ENCODE peak calls at places on chromosomes 4 and X, in four cellular contexts. One of them, this sample, is unnamed.

GRCh38 chr4:82352825-82353370 is 20.9 kb downstream of the HNRNPD start:
- DNase-seq in stimulated activated CD4-positive, alpha-beta T cell treated with anti-CD3 and anti-CD28 coated beads, Interleukin-4, amount 100 ng/mL, for 4 hours: no peak
- DNase-seq in PC-3: no peak
- DNase-seq in mucosa of descending colon: no peak
- DNase-seq in this sample: no peak

GRCh38 chrX:39813631-39814246 is 284.0 kb downstream of the BCOR start:
- DNase-seq in stimulated activated CD4-positive, alpha-beta T cell treated with anti-CD3 and anti-CD28 coated beads, Interleukin-4, amount 100 ng/mL, for 4 hours: no peak
- DNase-seq in PC-3: peak
- DNase-seq in mucosa of descending colon: peak
- DNase-seq in this sample: peak

GRCh38 chr4:98260047-98260578 is 1.1 kb upstream of the RAP1GDS1 start:
- DNase-seq in stimulated activated CD4-positive, alpha-beta T cell treated with anti-CD3 and anti-CD28 coated beads, Interleukin-4, amount 100 ng/mL, for 4 hours: no peak
- DNase-seq in PC-3: peak
- DNase-seq in mucosa of descending colon: peak
- DNase-seq in this sample: no peak

GRCh38 chr4:16764622-16765021 is 133.8 kb downstream of the LDB2 start:
- DNase-seq in stimulated activated CD4-positive, alpha-beta T cell treated with anti-CD3 and anti-CD28 coated beads, Interleukin-4, amount 100 ng/mL, for 4 hours: no peak
- DNase-seq in PC-3: peak
- DNase-seq in mucosa of descending colon: no peak
- DNase-seq in this sample: peak

GRCh38 chrX:103704863-103705262 is 5.8 kb upstream of the TMEM31 start:
- DNase-seq in stimulated activated CD4-positive, alpha-beta T cell treated with anti-CD3 and anti-CD28 coated beads, Interleukin-4, amount 100 ng/mL, for 4 hours: no peak
- DNase-seq in PC-3: no peak
- DNase-seq in mucosa of descending colon: no peak
- DNase-seq in this sample: no peak

GRCh38 chrX:132743086-132743485 is 215.3 kb downstream of the HS6ST2 start:
- DNase-seq in stimulated activated CD4-positive, alpha-beta T cell treated with anti-CD3 and anti-CD28 coated beads, Interleukin-4, amount 100 ng/mL, for 4 hours: no peak
- DNase-seq in PC-3: no peak
- DNase-seq in mucosa of descending colon: no peak
- DNase-seq in this sample: no peak

GRCh38 chrX:111445485-111445884 is 33.5 kb upstream of the DCX start:
- DNase-seq in stimulated activated CD4-positive, alpha-beta T cell treated with anti-CD3 and anti-CD28 coated beads, Interleukin-4, amount 100 ng/mL, for 4 hours: no peak
- DNase-seq in PC-3: peak
- DNase-seq in mucosa of descending colon: no peak
- DNase-seq in this sample: peak

GRCh38 chr4:107391630-107392028 is 328.4 kb downstream of the PAPSS1 start:
- DNase-seq in stimulated activated CD4-positive, alpha-beta T cell treated with anti-CD3 and anti-CD28 coated beads, Interleukin-4, amount 100 ng/mL, for 4 hours: no peak
- DNase-seq in PC-3: no peak
- DNase-seq in mucosa of descending colon: no peak
- DNase-seq in this sample: no peak

GRCh38 chrX:34810364-34810763 is 132.2 kb upstream of the FAM47B start:
- DNase-seq in stimulated activated CD4-positive, alpha-beta T cell treated with anti-CD3 and anti-CD28 coated beads, Interleukin-4, amount 100 ng/mL, for 4 hours: no peak
- DNase-seq in PC-3: peak
- DNase-seq in mucosa of descending colon: no peak
- DNase-seq in this sample: peak

GRCh38 chr4:154344686-154345085 is 146.9 kb downstream of the DCHS2 start:
- DNase-seq in stimulated activated CD4-positive, alpha-beta T cell treated with anti-CD3 and anti-CD28 coated beads, Interleukin-4, amount 100 ng/mL, for 4 hours: no peak
- DNase-seq in PC-3: peak
- DNase-seq in mucosa of descending colon: no peak
- DNase-seq in this sample: no peak

GRCh38 chr4:143188325-143189088 is 3.8 kb downstream of the USP38 start:
- DNase-seq in stimulated activated CD4-positive, alpha-beta T cell treated with anti-CD3 and anti-CD28 coated beads, Interleukin-4, amount 100 ng/mL, for 4 hours: no peak
- DNase-seq in PC-3: peak
- DNase-seq in mucosa of descending colon: no peak
- DNase-seq in this sample: peak

GRCh38 chr4:145731026-145731425 is 51.1 kb downstream of the C4orf51 start:
- DNase-seq in stimulated activated CD4-positive, alpha-beta T cell treated with anti-CD3 and anti-CD28 coated beads, Interleukin-4, amount 100 ng/mL, for 4 hours: no peak
- DNase-seq in PC-3: peak
- DNase-seq in mucosa of descending colon: peak
- DNase-seq in this sample: peak

GRCh38 chrX:99371976-99372595 is 1038.0 kb downstream of the PCDH19 start:
- DNase-seq in stimulated activated CD4-positive, alpha-beta T cell treated with anti-CD3 and anti-CD28 coated beads, Interleukin-4, amount 100 ng/mL, for 4 hours: no peak
- DNase-seq in PC-3: no peak
- DNase-seq in mucosa of descending colon: no peak
- DNase-seq in this sample: no peak

GRCh38 chrX:101385795-101386541 is at the start of gene BTK:
- DNase-seq in stimulated activated CD4-positive, alpha-beta T cell treated with anti-CD3 and anti-CD28 coated beads, Interleukin-4, amount 100 ng/mL, for 4 hours: no peak
- DNase-seq in PC-3: no peak
- DNase-seq in mucosa of descending colon: peak
- DNase-seq in this sample: no peak

GRCh38 chr4:169660929-169661328 is 40.6 kb downstream of the CLCN3 start:
- DNase-seq in stimulated activated CD4-positive, alpha-beta T cell treated with anti-CD3 and anti-CD28 coated beads, Interleukin-4, amount 100 ng/mL, for 4 hours: no peak
- DNase-seq in PC-3: no peak
- DNase-seq in mucosa of descending colon: no peak
- DNase-seq in this sample: no peak

GRCh38 chrX:38312436-38312835 is 14.9 kb downstream of the RPGR start:
- DNase-seq in stimulated activated CD4-positive, alpha-beta T cell treated with anti-CD3 and anti-CD28 coated beads, Interleukin-4, amount 100 ng/mL, for 4 hours: no peak
- DNase-seq in PC-3: peak
- DNase-seq in mucosa of descending colon: no peak
- DNase-seq in this sample: peak

GRCh38 chr4:106258145-106259045 is 57.6 kb downstream of the TBCK start:
- DNase-seq in stimulated activated CD4-positive, alpha-beta T cell treated with anti-CD3 and anti-CD28 coated beads, Interleukin-4, amount 100 ng/mL, for 4 hours: no peak
- DNase-seq in PC-3: no peak
- DNase-seq in mucosa of descending colon: no peak
- DNase-seq in this sample: peak

GRCh38 chr4:142984871-142985585 is 138.9 kb upstream of the INPP4B start:
- DNase-seq in stimulated activated CD4-positive, alpha-beta T cell treated with anti-CD3 and anti-CD28 coated beads, Interleukin-4, amount 100 ng/mL, for 4 hours: no peak
- DNase-seq in PC-3: peak
- DNase-seq in mucosa of descending colon: peak
- DNase-seq in this sample: peak

GRCh38 chr4:107258359-107258758 is 222.2 kb upstream of the DKK2 start:
- DNase-seq in stimulated activated CD4-positive, alpha-beta T cell treated with anti-CD3 and anti-CD28 coated beads, Interleukin-4, amount 100 ng/mL, for 4 hours: no peak
- DNase-seq in PC-3: peak
- DNase-seq in mucosa of descending colon: no peak
- DNase-seq in this sample: peak

GRCh38 chr4:6493668-6494304 is 21.4 kb upstream of the PPP2R2C start:
- DNase-seq in stimulated activated CD4-positive, alpha-beta T cell treated with anti-CD3 and anti-CD28 coated beads, Interleukin-4, amount 100 ng/mL, for 4 hours: no peak
- DNase-seq in PC-3: peak
- DNase-seq in mucosa of descending colon: peak
- DNase-seq in this sample: no peak

This sample was measured in astrocyte of the spinal cord.